ENCODE peak calls at places on chromosomes 1 and 21, in nine cellular contexts. A is G401; D is EL; F is IMR-90; K is T-helper 17 cell; N is left ventricle myocardium superior; S is astrocyte of the cerebellum; Y is Kasumi-1; M is Jurkat, Clone E6-1. J is an unnamed sample.

GRCh38 chr1:244096691-244097090 is 45.6 kb downstream of the ZBTB18 start:
- DNase-seq in K (no peak), F (no peak), N (no peak), A (peak), M (no peak), Y (no peak), S (no peak), D (no peak), J (no peak)

GRCh38 chr1:210499956-210500355 is 171.3 kb downstream of the HHAT start:
- DNase-seq in N (no peak), K (no peak), A (no peak), M (no peak), Y (no peak), D (no peak), S (no peak), F (peak), J (no peak)

GRCh38 chr1:88877911-88878310 is 13.5 kb downstream of the GTF2B start:
- DNase-seq in N (no peak), D (no peak), A (no peak), S (no peak), M (no peak), K (no peak), Y (no peak), F (no peak), J (no peak)

GRCh38 chr1:242008788-242009500 is 10.0 kb upstream of the MAP1LC3C start:
- DNase-seq in M (no peak), Y (no peak), K (no peak), F (no peak), N (no peak), D (no peak), S (no peak), A (no peak), J (no peak)

GRCh38 chr1:150127868-150128267 is 21.8 kb upstream of the PLEKHO1 start:
- DNase-seq in F (peak), S (no peak), D (peak), K (no peak), Y (no peak), N (no peak), A (no peak), M (no peak), J (no peak)

GRCh38 chr1:207084701-207085180 is 3.9 kb upstream of the C4BPB start:
- DNase-seq in F (peak), Y (peak), M (peak), S (peak), N (no peak), D (peak), K (no peak), A (peak), J (no peak)

GRCh38 chr1:27117733-27118439 is 37.0 kb downstream of the SLC9A1 start:
- DNase-seq in Y (no peak), S (no peak), K (no peak), A (peak), D (peak), N (peak), F (peak), M (no peak), J (no peak)

GRCh38 chr21:44920694-44921604 is at the start of gene ITGB2:
- DNase-seq in M (peak), F (no peak), N (peak), Y (peak), D (no peak), A (no peak), K (no peak), S (no peak), J (no peak)

GRCh38 chr1:95321516-95321915 is 87.5 kb downstream of the RWDD3 start:
- DNase-seq in K (no peak), Y (no peak), F (no peak), M (no peak), N (no peak), A (no peak), D (no peak), S (no peak), J (no peak)

GRCh38 chr1:35834218-35834617 is 26.4 kb downstream of the AGO4 start:
- DNase-seq in M (no peak), Y (no peak), K (no peak), N (no peak), A (no peak), D (no peak), S (no peak), F (no peak), J (no peak)

GRCh38 chr1:183480971-183481431 is 8.7 kb downstream of the SMG7 start:
- DNase-seq in M (no peak), K (no peak), N (no peak), D (peak), A (no peak), F (peak), S (no peak), Y (no peak), J (no peak)

GRCh38 chr1:38027201-38028104 is 14.9 kb downstream of the UTP11 start:
- DNase-seq in K (no peak), D (no peak), F (no peak), A (no peak), N (no peak), S (no peak), M (no peak), Y (no peak), J (no peak)

GRCh38 chr21:44697811-44698734 is 1.1 kb downstream of the KRTAP10-12 start:
- DNase-seq in D (no peak), S (peak), A (no peak), K (no peak), Y (no peak), M (no peak), F (no peak), N (no peak), J (no peak)

J was measured in right lobe of liver.